ENCODE peak calls at places on chromosomes 4 and X, in five cellular contexts. T, G, U, K and M are unnamed samples.

GRCh38 chr4:141255016-141255415 is 34.3 kb downstream of the ZNF330 start:
- DNase-seq in T (peak), G (no peak), U (no peak), K (no peak), M (no peak)

GRCh38 chr4:57668621-57669020 is 558.4 kb upstream of the IGFBP7 start:
- DNase-seq in T (no peak), G (no peak), U (no peak), K (no peak), M (peak)

GRCh38 chr4:17717301-17717700 is 64.1 kb downstream of the FAM184B start:
- DNase-seq in T (no peak), G (no peak), U (no peak), K (no peak), M (no peak)

GRCh38 chr4:73055241-73055897 is 14.1 kb downstream of the COX18 start:
- DNase-seq in T (peak), G (no peak), U (no peak), K (no peak), M (no peak)

GRCh38 chr4:117773067-117773946 is 261.0 kb upstream of the NDST3 start:
- DNase-seq in T (no peak), G (no peak), U (no peak), K (no peak), M (no peak)

GRCh38 chrX:13894888-13895564 is 78.1 kb upstream of the GPM6B start:
- DNase-seq in T (peak), G (no peak), U (no peak), K (peak), M (no peak)

GRCh38 chrX:21973321-21974010 is 33.0 kb downstream of the SMS start:
- DNase-seq in T (no peak), G (no peak), U (no peak), K (no peak), M (no peak)

GRCh38 chr4:114361249-114361648 is 237.4 kb upstream of the UGT8 start:
- DNase-seq in T (no peak), G (no peak), U (no peak), K (no peak), M (no peak)

GRCh38 chr4:148770848-148771247 is 328.6 kb upstream of the NR3C2 start:
- DNase-seq in T (peak), G (no peak), U (no peak), K (no peak), M (no peak)

GRCh38 chr4:128876194-128876593 is 66.7 kb downstream of the JADE1 start:
- DNase-seq in T (no peak), G (no peak), U (no peak), K (no peak), M (no peak)

GRCh38 chrX:12223650-12224049 is 85.4 kb downstream of the FRMPD4 start:
- DNase-seq in T (peak), G (no peak), U (no peak), K (no peak), M (no peak)

GRCh38 chrX:18638397-18638796 is 33.5 kb downstream of the RS1 start:
- DNase-seq in T (no peak), G (no peak), U (no peak), K (no peak), M (no peak)

GRCh38 chrX:574355-574754 is 56.2 kb upstream of the SHOX start:
- DNase-seq in T (no peak), G (no peak), U (no peak), K (no peak), M (no peak)

GRCh38 chr4:20368926-20369325 is 117.2 kb downstream of the SLIT2 start:
- DNase-seq in T (peak), G (no peak), U (no peak), K (peak), M (no peak)

GRCh38 chr4:127403523-127404084 is 229.2 kb upstream of the INTU start:
- DNase-seq in T (no peak), G (no peak), U (no peak), K (no peak), M (no peak)

GRCh38 chr4:98929341-98930267 is 671 bp upstream of the EIF4E start:
- DNase-seq in T (peak), G (peak), U (peak), K (peak), M (peak)

GRCh38 chrX:24760601-24761000 is 66.9 kb downstream of the POLA1 start:
- DNase-seq in T (peak), G (no peak), U (no peak), K (peak), M (no peak)

GRCh38 chr4:173247316-173247715 is 78.7 kb downstream of the GALNT7 start:
- DNase-seq in T (no peak), G (no peak), U (no peak), K (no peak), M (no peak)

GRCh38 chr4:82268050-82268825 is 105.6 kb downstream of the HNRNPD start:
- DNase-seq in T (peak), G (peak), U (peak), K (peak), M (no peak)

GRCh38 chr4:158599150-158599549 is 72.5 kb downstream of the C4orf46 start:
- DNase-seq in T (no peak), G (no peak), U (no peak), K (no peak), M (no peak)

GRCh38 chr4:5738061-5738460 is 27.1 kb downstream of the EVC start:
- DNase-seq in T (peak), G (no peak), U (no peak), K (no peak), M (no peak)

GRCh38 chr4:182914357-182914756 is 2.8 kb downstream of the DCTD start:
- DNase-seq in T (no peak), G (no peak), U (no peak), K (no peak), M (no peak)

GRCh38 chrX:45852884-45853283 is 652.2 kb upstream of the DIPK2B start:
- DNase-seq in T (no peak), G (no peak), U (no peak), K (no peak), M (no peak)

GRCh38 chrX:104988038-104988437 is 232.5 kb downstream of the TEX13A start:
- DNase-seq in T (no peak), G (no peak), U (no peak), K (no peak), M (no peak)

GRCh38 chrX:153299855-153300254 is 21.7 kb downstream of the PNMA6F start:
- DNase-seq in T (no peak), G (no peak), U (no peak), K (no peak), M (peak)

GRCh38 chr4:86967798-86968197 is 33.0 kb downstream of the AFF1 start:
- DNase-seq in T (peak), G (no peak), U (no peak), K (peak), M (no peak)

GRCh38 chr4:113541933-113542332 is 219.6 kb downstream of the CAMK2D start:
- DNase-seq in T (peak), G (no peak), U (no peak), K (no peak), M (no peak)

GRCh38 chr4:189786447-189786846 is 154.2 kb upstream of the FRG1 start:
- DNase-seq in T (no peak), G (no peak), U (no peak), K (no peak), M (no peak)

GRCh38 chrX:50093627-50094026 is 107.2 kb downstream of the AKAP4 start:
- DNase-seq in T (no peak), G (no peak), U (no peak), K (no peak), M (no peak)

GRCh38 chr4:64784125-64784524 is 374.9 kb upstream of the TECRL start:
- DNase-seq in T (no peak), G (no peak), U (no peak), K (no peak), M (no peak)

GRCh38 chr4:170089743-170090666 is at the start of gene AADAT:
- DNase-seq in T (peak), G (peak), U (peak), K (peak), M (no peak)

GRCh38 chrX:16528620-16529019 is 121.3 kb upstream of the S100G start:
- DNase-seq in T (no peak), G (no peak), U (no peak), K (no peak), M (no peak)

GRCh38 chr4:22597471-22597870 is 81.6 kb upstream of the ADGRA3 start:
- DNase-seq in T (no peak), G (no peak), U (no peak), K (no peak), M (peak)

GRCh38 chrX:39258331-39258730 is 457.1 kb downstream of the MID1IP1 start:
- DNase-seq in T (no peak), G (no peak), U (no peak), K (peak), M (no peak)
- TF ChIP-seq CTCF in T (no peak), G (no peak), U (no peak), K (no peak), M (no peak)

GRCh38 chr4:160811956-160812355 is 1351.8 kb downstream of the FSTL5 start:
- DNase-seq in T (no peak), G (no peak), U (no peak), K (no peak), M (no peak)
- TF ChIP-seq CTCF in T (no peak), G (no peak), U (no peak), K (no peak), M (no peak)

GRCh38 chrX:66022742-66023725 is 16.8 kb downstream of the VSIG4 start:
- DNase-seq in T (no peak), G (no peak), U (no peak), K (peak), M (no peak)
- TF ChIP-seq CTCF in T (peak), G (no peak), U (no peak), K (peak), M (no peak)

GRCh38 chr4:88533088-88533790 is 9.7 kb upstream of the PYURF start:
- DNase-seq in T (peak), G (no peak), U (no peak), K (no peak), M (no peak)
- TF ChIP-seq CTCF in T (no peak), G (no peak), U (no peak), K (no peak), M (no peak)

DNA sequence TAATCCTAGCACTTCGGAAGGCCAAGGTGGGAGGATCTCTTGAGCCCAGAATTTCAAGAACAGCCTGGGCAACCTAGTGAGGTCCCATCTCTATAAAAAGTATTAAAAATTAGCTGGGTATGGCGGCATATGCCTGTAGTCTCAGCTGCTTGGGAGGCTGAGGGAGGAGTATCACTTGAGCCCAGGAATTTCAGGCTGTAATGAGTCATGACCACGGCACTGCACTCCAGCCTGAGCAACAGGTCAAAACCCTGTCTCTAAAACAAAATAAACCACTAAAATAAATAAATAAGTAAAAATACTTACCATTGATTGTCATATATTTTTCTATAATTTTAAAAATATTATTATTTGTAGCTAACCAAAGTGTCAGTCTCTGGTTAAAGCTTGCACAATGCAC is 315.6 kb upstream of the SMIM31 start:
- DNase-seq in T (peak), G (no peak), U (no peak), K (no peak), M (no peak)
- TF ChIP-seq CTCF in T (no peak), G (no peak), U (no peak), K (no peak), M (no peak)

DNA sequence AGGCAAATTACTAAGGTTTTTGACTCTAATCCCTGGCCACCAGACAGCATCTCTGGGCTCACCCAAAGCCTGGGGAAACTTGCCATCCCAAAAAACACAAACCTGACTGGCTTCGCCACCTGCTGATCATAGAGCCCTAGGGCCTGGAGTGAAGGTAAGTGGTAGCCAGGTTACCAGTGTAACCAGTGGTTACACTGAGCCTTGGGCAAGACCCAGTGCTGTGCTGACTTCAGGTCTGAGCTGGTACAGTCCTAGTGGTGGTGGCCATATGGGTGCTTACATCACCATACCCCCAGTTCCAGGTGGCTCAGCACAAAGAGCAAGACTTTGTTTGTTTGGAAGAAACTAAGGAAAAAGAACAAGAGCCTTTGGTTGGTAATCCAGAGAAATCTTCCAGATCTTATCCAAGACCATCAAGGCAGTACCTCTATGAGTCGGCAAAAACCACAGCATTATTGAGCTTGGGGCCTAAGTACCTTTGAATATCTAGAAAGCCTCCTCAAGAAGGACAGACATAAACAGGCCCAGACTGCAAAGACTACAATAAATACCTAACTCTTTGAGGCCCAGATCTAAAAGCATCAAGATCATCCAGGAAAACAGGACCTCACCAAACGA is 13.7 kb downstream of the MED14 start:
- DNase-seq in T (no peak), G (no peak), U (no peak), K (no peak), M (no peak)
- TF ChIP-seq CTCF in T (no peak), G (no peak), U (no peak), K (no peak), M (no peak)

GRCh38 chr4:107034091-107034698 is 1.9 kb downstream of the DKK2 start:
- DNase-seq in T (no peak), G (no peak), U (peak), K (peak), M (no peak)
- TF ChIP-seq CTCF in T (peak), G (peak), U (peak), K (peak), M (no peak)

GRCh38 chr4:151045907-151046306 is 30.8 kb upstream of the LRBA start:
- DNase-seq in T (no peak), G (no peak), U (peak), K (no peak), M (no peak)
- TF ChIP-seq CTCF in T (no peak), G (no peak), U (no peak), K (no peak), M (no peak)

GRCh38 chrX:20063716-20064351 is 52.9 kb downstream of the MAP7D2 start:
- DNase-seq in T (peak), G (no peak), U (no peak), K (peak), M (no peak)
- TF ChIP-seq CTCF in T (no peak), G (peak), U (no peak), K (peak), M (no peak)